ENCODE peak calls at places on chromosomes 3 and 15, in six cellular contexts. F is A549, K is HepG2, P is GM12878, S is K562, C is endothelial cell of umbilical vein. G is an unnamed sample.

GRCh38 chr3:129599607-129600006 is 6.9 kb downstream of the PLXND1 start:
- DNase-seq in F (peak), K (no peak), P (no peak), S (peak), C (peak), G (peak)

GRCh38 chr15:39171944-39172368 is 408.9 kb upstream of the THBS1 start:
- DNase-seq in F (peak), K (peak), P (peak), S (peak), C (peak), G (peak)

GRCh38 chr3:152713989-152714388 is 120.9 kb upstream of the P2RY1 start:
- DNase-seq in F (no peak), K (no peak), P (no peak), S (no peak), C (no peak), G (no peak)

GRCh38 chr15:77616072-77616471 is 16.6 kb downstream of the LINGO1 start:
- DNase-seq in F (no peak), K (no peak), P (no peak), S (no peak), C (no peak), G (no peak)

GRCh38 chr3:53202331-53203015 is 41.5 kb downstream of the PRKCD start:
- DNase-seq in F (no peak), K (no peak), P (no peak), S (no peak), C (no peak), G (no peak)

GRCh38 chr3:157128771-157129671 is 30.9 kb downstream of the CCNL1 start:
- DNase-seq in F (peak), K (peak), P (no peak), S (peak), C (peak), G (no peak)

GRCh38 chr15:51623386-51623938 is 891 bp upstream of the DMXL2 start:
- DNase-seq in F (peak), K (no peak), P (no peak), S (peak), C (peak), G (peak)

GRCh38 chr15:67024322-67024997 is 40.9 kb upstream of the SMAD3 start:
- DNase-seq in F (peak), K (peak), P (peak), S (peak), C (peak), G (peak)

GRCh38 chr3:122824465-122825379 is 29.9 kb downstream of the SLC49A4 start:
- DNase-seq in F (no peak), K (no peak), P (no peak), S (no peak), C (no peak), G (no peak)

GRCh38 chr3:115699741-115700140 is 76.4 kb downstream of the GAP43 start:
- DNase-seq in F (no peak), K (no peak), P (no peak), S (no peak), C (no peak), G (no peak)

GRCh38 chr3:83655083-83655482 is 1303.7 kb upstream of the CADM2 start:
- DNase-seq in F (no peak), K (no peak), P (no peak), S (no peak), C (no peak), G (no peak)

GRCh38 chr3:143314291-143315093 is 194.9 kb downstream of the CHST2 start:
- DNase-seq in F (no peak), K (no peak), P (no peak), S (no peak), C (no peak), G (no peak)

GRCh38 chr15:72034351-72034750 is 83.6 kb downstream of the MYO9A start:
- DNase-seq in F (no peak), K (no peak), P (no peak), S (no peak), C (no peak), G (no peak)

GRCh38 chr3:100928638-100929428 is 64.4 kb downstream of the ABI3BP start:
- DNase-seq in F (peak), K (no peak), P (no peak), S (no peak), C (peak), G (no peak)

GRCh38 chr3:108103971-108104797 is 13.4 kb upstream of the CD47 start:
- DNase-seq in F (no peak), K (no peak), P (no peak), S (peak), C (peak), G (no peak)

GRCh38 chr3:151434151-151434890 is 26.5 kb downstream of the IGSF10 start:
- DNase-seq in F (peak), K (no peak), P (no peak), S (no peak), C (no peak), G (no peak)

GRCh38 chr15:58605931-58606330 is 143.6 kb downstream of the ADAM10 start:
- DNase-seq in F (no peak), K (no peak), P (no peak), S (no peak), C (no peak), G (no peak)

DNA sequence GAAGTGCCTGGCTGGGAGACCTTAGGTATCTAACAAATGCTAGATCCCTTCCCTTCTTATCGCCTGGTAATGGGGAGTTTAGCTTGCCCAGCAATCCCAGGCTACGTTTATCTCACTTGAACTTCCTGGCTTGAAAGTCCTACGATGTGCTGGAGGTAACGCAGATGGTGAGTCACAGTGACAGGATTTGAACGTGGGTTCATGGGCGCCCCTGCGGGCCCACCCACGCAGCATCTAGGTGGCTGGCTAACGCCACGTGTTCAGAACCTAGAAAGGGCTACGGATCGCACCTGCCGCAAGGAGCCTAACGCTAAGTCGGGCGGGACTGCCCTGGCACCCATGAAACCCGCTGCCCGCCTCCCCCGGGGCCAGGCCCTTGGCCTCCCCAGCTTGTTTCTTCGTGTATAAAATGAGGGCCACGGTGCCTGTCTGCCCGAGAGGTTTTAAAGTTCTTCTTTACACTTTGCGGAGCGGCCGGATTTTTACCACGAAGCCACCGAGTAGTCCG is 600 bp upstream of the USP3 start:
- DNase-seq in F (peak), K (peak), P (no peak), S (peak), C (peak), G (peak)
- TF ChIP-seq POLR2A in F (peak), K (peak), P (peak), S (peak), C (no peak), G (no peak)

GRCh38 chr3:172598904-172599303 is 75.7 kb upstream of the TNFSF10 start:
- DNase-seq in F (no peak), K (no peak), P (no peak), S (no peak), C (no peak), G (no peak)

GRCh38 chr3:172592898-172593669 is 69.9 kb upstream of the TNFSF10 start:
- DNase-seq in F (no peak), K (no peak), P (no peak), S (no peak), C (no peak), G (peak)

GRCh38 chr3:172596394-172596706 is 73.1 kb upstream of the TNFSF10 start:
- DNase-seq in F (no peak), K (no peak), P (no peak), S (no peak), C (no peak), G (no peak)

GRCh38 chr3:172591876-172592771 is 68.9 kb upstream of the TNFSF10 start:
- DNase-seq in F (no peak), K (no peak), P (peak), S (peak), C (no peak), G (peak)

GRCh38 chr3:172595648-172596393 is 72.6 kb upstream of the TNFSF10 start:
- DNase-seq in F (peak), K (peak), P (peak), S (peak), C (peak), G (peak)
- TF ChIP-seq MYC in F (no peak), K (no peak), P (no peak), S (no peak), C (no peak), G (peak)

GRCh38 chr3:125115640-125116039 is 59.8 kb upstream of the HEG1 start:
- DNase-seq in F (no peak), K (peak), P (no peak), S (no peak), C (no peak), G (no peak)
- TF ChIP-seq POLR2A in F (no peak), K (no peak), P (no peak), S (no peak), C (no peak), G (no peak)

DNA sequence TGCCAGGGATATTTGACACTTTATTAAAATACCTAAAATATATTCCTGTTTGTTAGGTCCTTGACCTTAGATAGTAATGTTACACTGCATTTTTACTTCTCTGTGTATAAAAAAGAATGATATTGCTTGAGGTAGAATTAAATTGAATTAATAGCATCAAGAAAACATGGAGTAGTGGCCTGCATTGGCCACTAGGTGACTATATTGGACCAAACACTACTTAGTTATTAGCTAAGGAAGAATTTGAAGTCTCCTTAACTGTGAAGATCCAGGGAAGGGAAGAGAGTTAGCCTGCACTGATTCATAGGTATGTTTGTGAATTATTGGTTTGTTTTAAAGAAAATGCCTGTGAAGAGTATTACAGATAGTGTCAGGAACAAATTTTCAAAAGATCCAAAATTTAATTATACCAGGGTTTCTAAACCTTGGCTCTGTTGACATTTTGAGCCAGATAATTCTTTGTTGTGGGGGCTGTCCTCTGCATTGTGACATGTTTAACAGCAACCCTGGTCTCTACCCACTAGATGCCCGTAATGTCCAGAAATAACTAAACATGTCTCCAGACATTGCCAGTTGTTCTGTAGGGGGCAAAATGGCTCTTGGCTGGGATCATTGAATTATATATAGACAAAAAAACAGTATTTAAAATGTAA is 103.6 kb upstream of the THSD4 start:
- DNase-seq in F (peak), K (peak), P (no peak), S (no peak), C (peak), G (peak)
- TF ChIP-seq MYC in F (no peak), K (no peak), P (no peak), S (no peak), C (no peak), G (no peak)

DNA sequence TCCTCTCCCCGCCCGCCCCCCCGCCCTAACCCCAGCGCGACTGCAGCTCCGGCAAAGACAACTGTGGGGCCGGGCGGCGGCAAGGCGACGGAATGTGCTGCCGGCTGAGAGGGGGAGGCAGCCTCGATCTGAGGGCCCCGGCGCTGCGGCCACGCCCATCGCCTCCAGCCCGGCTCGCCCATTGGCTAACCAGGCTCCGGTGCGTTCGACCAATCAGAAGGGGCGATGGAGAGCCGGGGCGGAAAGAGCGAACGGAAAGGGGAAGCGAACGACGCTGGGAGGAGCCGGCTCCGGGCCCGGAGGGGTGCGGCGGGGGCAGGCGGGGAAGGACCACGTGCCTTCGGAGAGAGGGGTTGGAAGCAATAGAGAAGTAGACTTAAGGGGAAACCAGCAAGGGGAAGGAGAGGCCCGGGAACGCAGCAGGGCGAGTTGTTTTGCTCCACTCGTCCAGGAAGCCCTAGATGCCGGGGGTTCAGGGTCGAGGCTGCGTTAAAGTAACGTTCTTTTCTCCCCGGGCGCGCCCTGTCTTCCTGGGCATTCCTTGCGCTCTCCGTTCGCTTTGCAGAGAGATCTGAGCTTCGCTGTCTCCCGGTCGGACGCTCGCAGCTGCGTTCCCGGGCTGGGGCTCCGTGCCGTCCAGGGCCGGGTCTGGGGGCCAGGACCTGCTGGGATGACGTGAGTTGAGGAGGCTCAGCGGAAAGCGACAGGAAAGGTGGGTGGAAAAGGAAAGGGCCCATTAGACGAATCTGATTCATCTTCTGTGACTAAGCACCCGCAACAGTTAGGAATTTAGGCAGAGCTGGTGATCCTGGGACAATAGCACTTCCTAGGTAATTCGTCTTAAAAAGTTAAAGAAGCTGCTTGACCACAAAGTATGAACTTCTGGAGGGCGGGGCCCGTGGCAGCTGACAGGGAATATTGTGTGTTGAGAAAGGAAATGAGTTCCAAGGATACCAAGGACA is at the start of gene KPNA4:
- DNase-seq in F (peak), K (peak), P (peak), S (peak), C (peak), G (peak)
- TF ChIP-seq POLR2A in F (peak), K (peak), P (peak), S (peak), C (peak), G (peak)

GRCh38 chr15:89018235-89018634 is 70.0 kb upstream of the ABHD2 start:
- DNase-seq in F (no peak), K (no peak), P (no peak), S (no peak), C (no peak), G (no peak)
- TF ChIP-seq MYC in F (no peak), K (no peak), P (no peak), S (no peak), C (no peak), G (no peak)

GRCh38 chr3:64244011-64244942 is 19.0 kb upstream of the PRICKLE2 start:
- DNase-seq in F (peak), K (peak), P (no peak), S (peak), C (peak), G (peak)
- TF ChIP-seq POLR2A in F (no peak), K (no peak), P (no peak), S (no peak), C (no peak), G (no peak)

DNA sequence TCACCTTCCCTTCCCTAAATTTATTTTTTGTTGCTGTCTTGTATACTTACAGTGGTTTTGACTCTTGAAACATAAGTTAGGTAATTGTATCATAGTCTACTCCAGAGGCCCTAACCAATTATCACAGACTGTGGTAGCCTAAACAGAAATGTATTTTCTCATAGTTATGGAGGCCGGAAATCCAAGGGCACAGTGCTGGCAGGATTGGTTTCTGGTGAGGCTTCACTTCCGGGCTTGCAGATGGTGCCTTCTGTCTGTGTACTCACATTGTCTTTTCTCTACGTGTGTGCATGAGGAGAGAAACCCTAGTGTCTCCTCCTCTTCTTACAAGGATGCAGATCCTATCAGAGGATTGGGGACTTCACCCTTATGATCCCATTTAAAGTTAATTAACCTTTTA is 290.2 kb upstream of the KCNMB2 start:
- DNase-seq in F (no peak), K (no peak), P (no peak), S (no peak), C (no peak), G (no peak)
- TF ChIP-seq MYC in F (no peak), K (no peak), P (no peak), S (no peak), C (no peak), G (no peak)

DNA sequence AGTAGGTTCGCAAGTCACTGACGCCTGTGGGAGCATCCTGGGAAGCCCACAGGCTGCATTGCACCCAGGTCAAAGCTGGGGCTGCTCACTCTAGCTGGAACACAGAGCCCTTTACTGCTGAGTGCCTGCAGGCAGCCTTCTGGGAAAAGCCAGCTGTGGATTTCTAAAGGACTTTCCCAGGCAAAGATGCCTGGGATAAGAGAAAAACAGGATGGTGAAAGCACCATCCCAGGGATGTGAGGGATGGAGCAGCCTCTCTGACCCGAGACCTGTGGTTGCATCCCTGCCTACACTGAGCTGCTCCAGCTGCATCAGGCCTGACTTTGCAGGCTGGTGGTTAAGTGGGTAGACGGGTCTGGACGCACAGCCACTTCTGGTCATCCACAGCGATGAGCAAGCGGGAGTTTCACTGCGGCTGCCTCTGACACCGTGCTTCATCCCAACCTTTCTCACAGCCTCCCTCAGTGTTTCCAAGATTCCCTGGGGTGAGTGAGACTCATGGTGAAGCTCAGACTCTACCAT is 52.5 kb upstream of the AMOTL2 start:
- DNase-seq in F (peak), K (no peak), P (no peak), S (no peak), C (no peak), G (no peak)
- TF ChIP-seq POLR2A in F (no peak), K (no peak), P (no peak), S (no peak), C (no peak), G (no peak)

GRCh38 chr3:105526349-105527111 is 159.8 kb downstream of the ALCAM start:
- DNase-seq in F (no peak), K (no peak), P (no peak), S (no peak), C (no peak), G (no peak)
- TF ChIP-seq MYC in F (no peak), K (no peak), P (no peak), S (no peak), C (no peak), G (no peak)